ENCODE peak calls at places on chromosomes 4 and X, in eight cellular contexts. One of them, this sample, is unnamed.
A peak's percentile ranks its signal among the peaks of the same experiment; 100 is the strongest.

GRCh38 chrX:23332888-23333821 is 1.5 kb upstream of the PTCHD1 start:
- DNase-seq in activated T-cell treated with anti-CD3 and anti-CD28 coated beads, Interleukin-2, amount 50 U/mL, for 72 hours: no peak
- DNase-seq in astrocyte of the spinal cord: no peak
- DNase-seq in activated gamma-delta T cell treated with Interleukin-2 at 50 U/mL for 16 hours: no peak
- DNase-seq in PC-9: no peak
- DNase-seq in T follicular helper cell: no peak
- DNase-seq in hepatocyte: peak; percentile 48
- DNase-seq in CD8-positive, alpha-beta T cell: no peak
- DNase-seq in this sample: no peak

GRCh38 chr4:2837904-2838496 is 5.6 kb upstream of the ADD1 start:
- DNase-seq in activated T-cell treated with anti-CD3 and anti-CD28 coated beads, Interleukin-2, amount 50 U/mL, for 72 hours: peak; percentile 62
- DNase-seq in astrocyte of the spinal cord: no peak
- DNase-seq in activated gamma-delta T cell treated with Interleukin-2 at 50 U/mL for 16 hours: peak; percentile 72
- DNase-seq in PC-9: no peak
- DNase-seq in T follicular helper cell: peak; percentile 64
- DNase-seq in hepatocyte: peak; percentile 11
- DNase-seq in CD8-positive, alpha-beta T cell: peak; percentile 86
- DNase-seq in this sample: peak; percentile 86

GRCh38 chrX:107736781-107737531 is 38.6 kb downstream of the TSC22D3 start:
- DNase-seq in activated T-cell treated with anti-CD3 and anti-CD28 coated beads, Interleukin-2, amount 50 U/mL, for 72 hours: no peak
- DNase-seq in astrocyte of the spinal cord: peak; percentile 71
- DNase-seq in activated gamma-delta T cell treated with Interleukin-2 at 50 U/mL for 16 hours: no peak
- DNase-seq in PC-9: peak; percentile 80
- DNase-seq in T follicular helper cell: no peak
- DNase-seq in hepatocyte: no peak
- DNase-seq in CD8-positive, alpha-beta T cell: no peak
- DNase-seq in this sample: no peak

GRCh38 chrX:28880136-28880535 is 292.9 kb downstream of the IL1RAPL1 start:
- DNase-seq in activated T-cell treated with anti-CD3 and anti-CD28 coated beads, Interleukin-2, amount 50 U/mL, for 72 hours: no peak
- DNase-seq in astrocyte of the spinal cord: peak; percentile 13
- DNase-seq in activated gamma-delta T cell treated with Interleukin-2 at 50 U/mL for 16 hours: no peak
- DNase-seq in PC-9: no peak
- DNase-seq in T follicular helper cell: no peak
- DNase-seq in hepatocyte: no peak
- DNase-seq in CD8-positive, alpha-beta T cell: no peak
- DNase-seq in this sample: no peak

GRCh38 chr4:164081801-164082200 is 587.3 kb downstream of the TMA16 start:
- DNase-seq in activated T-cell treated with anti-CD3 and anti-CD28 coated beads, Interleukin-2, amount 50 U/mL, for 72 hours: no peak
- DNase-seq in astrocyte of the spinal cord: no peak
- DNase-seq in activated gamma-delta T cell treated with Interleukin-2 at 50 U/mL for 16 hours: no peak
- DNase-seq in PC-9: no peak
- DNase-seq in T follicular helper cell: no peak
- DNase-seq in hepatocyte: no peak
- DNase-seq in CD8-positive, alpha-beta T cell: no peak
- DNase-seq in this sample: no peak

GRCh38 chrX:100625985-100626491 is 10.6 kb downstream of the TSPAN6 start:
- DNase-seq in activated T-cell treated with anti-CD3 and anti-CD28 coated beads, Interleukin-2, amount 50 U/mL, for 72 hours: peak; percentile 18
- DNase-seq in astrocyte of the spinal cord: peak; percentile 54
- DNase-seq in activated gamma-delta T cell treated with Interleukin-2 at 50 U/mL for 16 hours: no peak
- DNase-seq in PC-9: no peak
- DNase-seq in T follicular helper cell: no peak
- DNase-seq in hepatocyte: no peak
- DNase-seq in CD8-positive, alpha-beta T cell: no peak
- DNase-seq in this sample: no peak

GRCh38 chr4:25481648-25482047 is 104.6 kb downstream of the ANAPC4 start:
- DNase-seq in activated T-cell treated with anti-CD3 and anti-CD28 coated beads, Interleukin-2, amount 50 U/mL, for 72 hours: no peak
- DNase-seq in astrocyte of the spinal cord: no peak
- DNase-seq in activated gamma-delta T cell treated with Interleukin-2 at 50 U/mL for 16 hours: no peak
- DNase-seq in PC-9: no peak
- DNase-seq in T follicular helper cell: no peak
- DNase-seq in hepatocyte: no peak
- DNase-seq in CD8-positive, alpha-beta T cell: no peak
- DNase-seq in this sample: no peak

GRCh38 chrX:74119016-74119910 is 184.7 kb upstream of the ZCCHC13 start:
- DNase-seq in activated T-cell treated with anti-CD3 and anti-CD28 coated beads, Interleukin-2, amount 50 U/mL, for 72 hours: no peak
- DNase-seq in astrocyte of the spinal cord: peak; percentile 46
- DNase-seq in activated gamma-delta T cell treated with Interleukin-2 at 50 U/mL for 16 hours: no peak
- DNase-seq in PC-9: peak; percentile 40
- DNase-seq in T follicular helper cell: no peak
- DNase-seq in hepatocyte: no peak
- DNase-seq in CD8-positive, alpha-beta T cell: no peak
- DNase-seq in this sample: no peak

GRCh38 chr4:95415346-95415771 is 133.4 kb downstream of the UNC5C start:
- DNase-seq in activated T-cell treated with anti-CD3 and anti-CD28 coated beads, Interleukin-2, amount 50 U/mL, for 72 hours: no peak
- DNase-seq in astrocyte of the spinal cord: peak; percentile 41
- DNase-seq in activated gamma-delta T cell treated with Interleukin-2 at 50 U/mL for 16 hours: no peak
- DNase-seq in PC-9: no peak
- DNase-seq in T follicular helper cell: no peak
- DNase-seq in hepatocyte: no peak
- DNase-seq in CD8-positive, alpha-beta T cell: no peak
- DNase-seq in this sample: no peak

GRCh38 chr4:10173754-10174749 is 57.5 kb upstream of the WDR1 start:
- DNase-seq in activated T-cell treated with anti-CD3 and anti-CD28 coated beads, Interleukin-2, amount 50 U/mL, for 72 hours: no peak
- DNase-seq in astrocyte of the spinal cord: no peak
- DNase-seq in activated gamma-delta T cell treated with Interleukin-2 at 50 U/mL for 16 hours: no peak
- DNase-seq in PC-9: peak; percentile 7
- DNase-seq in T follicular helper cell: no peak
- DNase-seq in hepatocyte: peak; percentile 29
- DNase-seq in CD8-positive, alpha-beta T cell: no peak
- DNase-seq in this sample: no peak

GRCh38 chrX:24117288-24117687 is 32.2 kb upstream of the ZFX start:
- DNase-seq in activated T-cell treated with anti-CD3 and anti-CD28 coated beads, Interleukin-2, amount 50 U/mL, for 72 hours: no peak
- DNase-seq in astrocyte of the spinal cord: peak; percentile 71
- DNase-seq in activated gamma-delta T cell treated with Interleukin-2 at 50 U/mL for 16 hours: no peak
- DNase-seq in PC-9: no peak
- DNase-seq in T follicular helper cell: no peak
- DNase-seq in hepatocyte: peak; percentile 43
- DNase-seq in CD8-positive, alpha-beta T cell: no peak
- DNase-seq in this sample: no peak

GRCh38 chr4:163109967-163110366 is 56.7 kb downstream of the NAF1 start:
- DNase-seq in activated T-cell treated with anti-CD3 and anti-CD28 coated beads, Interleukin-2, amount 50 U/mL, for 72 hours: no peak
- DNase-seq in astrocyte of the spinal cord: no peak
- DNase-seq in activated gamma-delta T cell treated with Interleukin-2 at 50 U/mL for 16 hours: no peak
- DNase-seq in PC-9: no peak
- DNase-seq in T follicular helper cell: no peak
- DNase-seq in hepatocyte: no peak
- DNase-seq in CD8-positive, alpha-beta T cell: no peak
- DNase-seq in this sample: no peak

GRCh38 chr4:138037716-138038115 is 204.4 kb downstream of the SLC7A11 start:
- DNase-seq in activated T-cell treated with anti-CD3 and anti-CD28 coated beads, Interleukin-2, amount 50 U/mL, for 72 hours: no peak
- DNase-seq in astrocyte of the spinal cord: peak; percentile 22
- DNase-seq in activated gamma-delta T cell treated with Interleukin-2 at 50 U/mL for 16 hours: no peak
- DNase-seq in PC-9: no peak
- DNase-seq in T follicular helper cell: no peak
- DNase-seq in hepatocyte: peak; percentile 32
- DNase-seq in CD8-positive, alpha-beta T cell: no peak
- DNase-seq in this sample: no peak

GRCh38 chr4:8939160-8939855 is 67.7 kb upstream of the HMX1 start:
- DNase-seq in activated T-cell treated with anti-CD3 and anti-CD28 coated beads, Interleukin-2, amount 50 U/mL, for 72 hours: no peak
- DNase-seq in astrocyte of the spinal cord: no peak
- DNase-seq in activated gamma-delta T cell treated with Interleukin-2 at 50 U/mL for 16 hours: no peak
- DNase-seq in PC-9: no peak
- DNase-seq in T follicular helper cell: no peak
- DNase-seq in hepatocyte: no peak
- DNase-seq in CD8-positive, alpha-beta T cell: no peak
- DNase-seq in this sample: no peak

GRCh38 chr4:152486414-152487389 is 49.2 kb downstream of the FBXW7 start:
- DNase-seq in activated T-cell treated with anti-CD3 and anti-CD28 coated beads, Interleukin-2, amount 50 U/mL, for 72 hours: no peak
- DNase-seq in astrocyte of the spinal cord: no peak
- DNase-seq in activated gamma-delta T cell treated with Interleukin-2 at 50 U/mL for 16 hours: no peak
- DNase-seq in PC-9: no peak
- DNase-seq in T follicular helper cell: no peak
- DNase-seq in hepatocyte: no peak
- DNase-seq in CD8-positive, alpha-beta T cell: no peak
- DNase-seq in this sample: no peak

GRCh38 chrX:108309144-108309543 is 129.1 kb downstream of the COL4A6 start:
- DNase-seq in activated T-cell treated with anti-CD3 and anti-CD28 coated beads, Interleukin-2, amount 50 U/mL, for 72 hours: no peak
- DNase-seq in astrocyte of the spinal cord: peak; percentile 49
- DNase-seq in activated gamma-delta T cell treated with Interleukin-2 at 50 U/mL for 16 hours: no peak
- DNase-seq in PC-9: peak; percentile 24
- DNase-seq in T follicular helper cell: no peak
- DNase-seq in hepatocyte: peak; percentile 39
- DNase-seq in CD8-positive, alpha-beta T cell: no peak
- DNase-seq in this sample: no peak

GRCh38 chrX:150202641-150203248 is 160.4 kb upstream of the MAMLD1 start:
- DNase-seq in activated T-cell treated with anti-CD3 and anti-CD28 coated beads, Interleukin-2, amount 50 U/mL, for 72 hours: no peak
- DNase-seq in astrocyte of the spinal cord: no peak
- DNase-seq in activated gamma-delta T cell treated with Interleukin-2 at 50 U/mL for 16 hours: no peak
- DNase-seq in PC-9: no peak
- DNase-seq in T follicular helper cell: no peak
- DNase-seq in hepatocyte: peak; percentile 13
- DNase-seq in CD8-positive, alpha-beta T cell: no peak
- DNase-seq in this sample: no peak

GRCh38 chrX:135973025-135973547 is 702 bp downstream of the MMGT1 start:
- DNase-seq in activated T-cell treated with anti-CD3 and anti-CD28 coated beads, Interleukin-2, amount 50 U/mL, for 72 hours: no peak
- DNase-seq in astrocyte of the spinal cord: peak; percentile 8
- DNase-seq in activated gamma-delta T cell treated with Interleukin-2 at 50 U/mL for 16 hours: no peak
- DNase-seq in PC-9: peak; percentile 16
- DNase-seq in T follicular helper cell: no peak
- DNase-seq in hepatocyte: peak; percentile 19
- DNase-seq in CD8-positive, alpha-beta T cell: no peak
- DNase-seq in this sample: no peak

GRCh38 chrX:130144509-130144908 is 21.1 kb downstream of the AIFM1 start:
- DNase-seq in activated T-cell treated with anti-CD3 and anti-CD28 coated beads, Interleukin-2, amount 50 U/mL, for 72 hours: no peak
- DNase-seq in astrocyte of the spinal cord: no peak
- DNase-seq in activated gamma-delta T cell treated with Interleukin-2 at 50 U/mL for 16 hours: no peak
- DNase-seq in PC-9: no peak
- DNase-seq in T follicular helper cell: no peak
- DNase-seq in hepatocyte: no peak
- DNase-seq in CD8-positive, alpha-beta T cell: no peak
- DNase-seq in this sample: no peak

GRCh38 chr4:85127653-85128052 is 161.2 kb upstream of the WDFY3 start:
- DNase-seq in activated T-cell treated with anti-CD3 and anti-CD28 coated beads, Interleukin-2, amount 50 U/mL, for 72 hours: no peak
- DNase-seq in astrocyte of the spinal cord: peak; percentile 22
- DNase-seq in activated gamma-delta T cell treated with Interleukin-2 at 50 U/mL for 16 hours: no peak
- DNase-seq in PC-9: no peak
- DNase-seq in T follicular helper cell: no peak
- DNase-seq in hepatocyte: peak; percentile 36
- DNase-seq in CD8-positive, alpha-beta T cell: no peak
- DNase-seq in this sample: no peak

GRCh38 chrX:74537011-74537390 is 77.4 kb downstream of the RLIM start:
- DNase-seq in activated T-cell treated with anti-CD3 and anti-CD28 coated beads, Interleukin-2, amount 50 U/mL, for 72 hours: no peak
- DNase-seq in astrocyte of the spinal cord: peak; percentile 40
- DNase-seq in activated gamma-delta T cell treated with Interleukin-2 at 50 U/mL for 16 hours: no peak
- DNase-seq in PC-9: no peak
- DNase-seq in T follicular helper cell: no peak
- DNase-seq in hepatocyte: peak; percentile 44
- DNase-seq in CD8-positive, alpha-beta T cell: no peak
- DNase-seq in this sample: no peak

GRCh38 chrX:154369453-154370299 is 4.8 kb downstream of the FLNA start:
- DNase-seq in activated T-cell treated with anti-CD3 and anti-CD28 coated beads, Interleukin-2, amount 50 U/mL, for 72 hours: peak; percentile 69
- DNase-seq in astrocyte of the spinal cord: peak; percentile 96
- DNase-seq in activated gamma-delta T cell treated with Interleukin-2 at 50 U/mL for 16 hours: peak; percentile 78
- DNase-seq in PC-9: peak; percentile 93
- DNase-seq in T follicular helper cell: peak; percentile 62
- DNase-seq in hepatocyte: peak; percentile 89
- DNase-seq in CD8-positive, alpha-beta T cell: peak; percentile 81
- DNase-seq in this sample: peak; percentile 94

GRCh38 chr4:80538276-80538926 is 202.9 kb downstream of the CFAP299 start:
- DNase-seq in activated T-cell treated with anti-CD3 and anti-CD28 coated beads, Interleukin-2, amount 50 U/mL, for 72 hours: no peak
- DNase-seq in astrocyte of the spinal cord: peak; percentile 59
- DNase-seq in activated gamma-delta T cell treated with Interleukin-2 at 50 U/mL for 16 hours: no peak
- DNase-seq in PC-9: no peak
- DNase-seq in T follicular helper cell: no peak
- DNase-seq in hepatocyte: no peak
- DNase-seq in CD8-positive, alpha-beta T cell: no peak
- DNase-seq in this sample: no peak

GRCh38 chr4:139643042-139643895 is 22.4 kb upstream of the MGST2 start:
- DNase-seq in activated T-cell treated with anti-CD3 and anti-CD28 coated beads, Interleukin-2, amount 50 U/mL, for 72 hours: no peak
- DNase-seq in astrocyte of the spinal cord: no peak
- DNase-seq in activated gamma-delta T cell treated with Interleukin-2 at 50 U/mL for 16 hours: no peak
- DNase-seq in PC-9: no peak
- DNase-seq in T follicular helper cell: no peak
- DNase-seq in hepatocyte: no peak
- DNase-seq in CD8-positive, alpha-beta T cell: no peak
- DNase-seq in this sample: no peak

GRCh38 chrX:23792861-23793553 is 10.0 kb downstream of the SAT1 start:
- DNase-seq in activated T-cell treated with anti-CD3 and anti-CD28 coated beads, Interleukin-2, amount 50 U/mL, for 72 hours: no peak
- DNase-seq in astrocyte of the spinal cord: peak; percentile 15
- DNase-seq in activated gamma-delta T cell treated with Interleukin-2 at 50 U/mL for 16 hours: no peak
- DNase-seq in PC-9: no peak
- DNase-seq in T follicular helper cell: no peak
- DNase-seq in hepatocyte: no peak
- DNase-seq in CD8-positive, alpha-beta T cell: no peak
- DNase-seq in this sample: no peak

GRCh38 chr4:184854673-184855072 is 28.9 kb upstream of the ACSL1 start:
- DNase-seq in activated T-cell treated with anti-CD3 and anti-CD28 coated beads, Interleukin-2, amount 50 U/mL, for 72 hours: peak; percentile 23
- DNase-seq in astrocyte of the spinal cord: no peak
- DNase-seq in activated gamma-delta T cell treated with Interleukin-2 at 50 U/mL for 16 hours: no peak
- DNase-seq in PC-9: no peak
- DNase-seq in T follicular helper cell: no peak
- DNase-seq in hepatocyte: no peak
- DNase-seq in CD8-positive, alpha-beta T cell: no peak
- DNase-seq in this sample: no peak

GRCh38 chr4:30789219-30789671 is 69.1 kb downstream of the PCDH7 start:
- DNase-seq in activated T-cell treated with anti-CD3 and anti-CD28 coated beads, Interleukin-2, amount 50 U/mL, for 72 hours: no peak
- DNase-seq in astrocyte of the spinal cord: no peak
- DNase-seq in activated gamma-delta T cell treated with Interleukin-2 at 50 U/mL for 16 hours: no peak
- DNase-seq in PC-9: peak; percentile 15
- DNase-seq in T follicular helper cell: no peak
- DNase-seq in hepatocyte: peak; percentile 38
- DNase-seq in CD8-positive, alpha-beta T cell: no peak
- DNase-seq in this sample: no peak

GRCh38 chrX:14902536-14902935 is 29.3 kb downstream of the MOSPD2 start:
- DNase-seq in activated T-cell treated with anti-CD3 and anti-CD28 coated beads, Interleukin-2, amount 50 U/mL, for 72 hours: no peak
- DNase-seq in astrocyte of the spinal cord: no peak
- DNase-seq in activated gamma-delta T cell treated with Interleukin-2 at 50 U/mL for 16 hours: no peak
- DNase-seq in PC-9: no peak
- DNase-seq in T follicular helper cell: no peak
- DNase-seq in hepatocyte: no peak
- DNase-seq in CD8-positive, alpha-beta T cell: no peak
- DNase-seq in this sample: no peak

This sample was measured in posterior vena cava.